ENCODE peak calls at places on chromosomes 2 and 18, in ten cellular contexts. Y, E, X, I, N, Z, G, W, U and A are unnamed samples.

GRCh38 chr2:144402282-144402681 is 117.6 kb downstream of the ZEB2 start:
- DNase-seq in G (no peak), N (no peak), I (no peak), U (no peak), Z (no peak), X (no peak), Y (no peak), E (no peak), W (no peak), A (no peak)

GRCh38 chr2:71933467-71934319 is 214.0 kb downstream of the CYP26B1 start:
- DNase-seq in I (peak; percentile 15), N (no peak), U (no peak), X (peak; percentile 34), G (no peak), W (peak; percentile 53), Z (no peak), Y (no peak), E (no peak), A (peak; percentile 59)

GRCh38 chr2:9654429-9655100 is 23.8 kb upstream of the YWHAQ start:
- DNase-seq in X (no peak), W (no peak), N (no peak), Y (no peak), G (no peak), E (no peak), U (no peak), Z (no peak), I (no peak), A (no peak)

GRCh38 chr2:74648009-74648443 is at the start of gene M1AP:
- DNase-seq in E (no peak), Y (no peak), U (no peak), I (no peak), G (no peak), Z (no peak), X (peak; percentile 81), N (no peak), W (no peak), A (no peak)

GRCh38 chr18:77096936-77097886 is 35.4 kb downstream of the MBP start:
- DNase-seq in I (no peak), U (no peak), E (no peak), G (no peak), X (peak; percentile 82), Y (no peak), W (no peak), Z (no peak), N (no peak), A (no peak)

GRCh38 chr2:73532381-73532780 is 109.8 kb downstream of the NAT8 start:
- DNase-seq in G (no peak), Z (no peak), Y (no peak), I (no peak), W (no peak), U (no peak), E (no peak), N (no peak), X (no peak), A (no peak)

GRCh38 chr18:47547539-47548202 is 296.2 kb upstream of the SKOR2 start:
- DNase-seq in U (no peak), N (no peak), X (no peak), I (no peak), Y (no peak), E (no peak), W (no peak), Z (no peak), G (no peak), A (no peak)

GRCh38 chr2:8086342-8086741 is 595.5 kb upstream of the ID2 start:
- DNase-seq in W (peak; percentile 19), I (peak; percentile 40), U (no peak), Y (no peak), N (no peak), Z (no peak), E (no peak), X (no peak), G (no peak), A (no peak)

GRCh38 chr2:216216951-216217903 is 108.1 kb downstream of the XRCC5 start:
- DNase-seq in Z (no peak), Y (no peak), G (no peak), U (no peak), W (peak; percentile 85), X (no peak), N (no peak), I (peak; percentile 57), E (peak; percentile 53), A (peak; percentile 54)